ENCODE peak calls at places on chromosomes 13 and 19, in ten cellular contexts. F, Y, A, S, H, J, N, K, D and I are unnamed samples.

GRCh38 chr19:5339950-5340636 is 519 bp downstream of the PTPRS start:
- DNase-seq in S (peak), A (no peak), J (peak), N (no peak), D (no peak), K (peak), Y (no peak), H (no peak), F (no peak), I (no peak)

GRCh38 chr19:31166206-31166605 is 183.0 kb downstream of the TSHZ3 start:
- DNase-seq in K (no peak), A (no peak), Y (no peak), N (no peak), J (no peak), S (no peak), H (no peak), D (no peak), F (no peak), I (no peak)

GRCh38 chr13:45393941-45394570 is 24.1 kb downstream of the SLC25A30 start:
- DNase-seq in Y (no peak), H (no peak), S (peak), J (no peak), K (no peak), D (no peak), N (no peak), F (peak), A (peak), I (peak)

GRCh38 chr19:5646703-5647102 is 23.8 kb downstream of the SAFB start:
- DNase-seq in Y (no peak), D (no peak), S (no peak), J (no peak), K (no peak), N (no peak), A (no peak), F (no peak), H (no peak), I (no peak)

GRCh38 chr19:41933131-41933458 is 4.8 kb upstream of the ERFL start:
- DNase-seq in J (no peak), K (no peak), Y (no peak), F (no peak), N (no peak), S (no peak), D (no peak), H (no peak), A (no peak), I (no peak)

GRCh38 chr19:3855321-3855720 is 13.5 kb downstream of the ZFR2 start:
- DNase-seq in A (no peak), N (peak), Y (no peak), D (no peak), K (no peak), F (no peak), J (no peak), H (no peak), S (no peak), I (no peak)

GRCh38 chr19:42246143-42246868 is 3.9 kb upstream of the GSK3A start:
- DNase-seq in J (peak), S (peak), K (no peak), F (peak), H (peak), D (peak), N (peak), Y (no peak), A (peak), I (peak)

GRCh38 chr19:49362926-49363264 is 679 bp upstream of the TEAD2 start:
- DNase-seq in Y (no peak), K (no peak), F (peak), A (peak), N (peak), D (no peak), J (peak), S (no peak), H (no peak), I (no peak)

GRCh38 chr19:9885077-9885552 is 50.0 kb downstream of the PIN1 start:
- DNase-seq in A (peak), H (no peak), D (no peak), N (peak), S (no peak), K (no peak), F (peak), Y (no peak), J (no peak), I (peak)

GRCh38 chr19:46073268-46073922 is 32.6 kb upstream of the IGFL4 start:
- DNase-seq in H (no peak), A (no peak), D (no peak), S (no peak), J (no peak), F (no peak), K (no peak), N (no peak), Y (no peak), I (peak)

GRCh38 chr19:14519245-14519859 is 1.2 kb upstream of the DNAJB1 start:
- DNase-seq in D (no peak), Y (no peak), H (no peak), K (no peak), F (no peak), J (no peak), A (no peak), N (no peak), S (no peak), I (no peak)

GRCh38 chr13:28499579-28499978 is 4.7 kb upstream of the FLT1 start:
- DNase-seq in K (no peak), J (no peak), N (no peak), Y (peak), F (peak), S (no peak), A (no peak), D (no peak), H (no peak), I (peak)

GRCh38 chr19:15096223-15096622 is 11.0 kb upstream of the SYDE1 start:
- DNase-seq in N (no peak), H (no peak), S (no peak), F (no peak), K (no peak), A (no peak), D (no peak), Y (no peak), J (no peak), I (no peak)

GRCh38 chr19:44792286-44792685 is 14.6 kb downstream of the CBLC start:
- DNase-seq in D (no peak), A (no peak), S (no peak), F (no peak), H (no peak), J (no peak), K (no peak), N (no peak), Y (no peak), I (no peak)

GRCh38 chr13:70311175-70311574 is 202.9 kb upstream of the KLHL1 start:
- DNase-seq in F (no peak), Y (no peak), H (no peak), A (no peak), D (no peak), K (no peak), N (no peak), S (no peak), J (no peak), I (no peak)

DNA sequence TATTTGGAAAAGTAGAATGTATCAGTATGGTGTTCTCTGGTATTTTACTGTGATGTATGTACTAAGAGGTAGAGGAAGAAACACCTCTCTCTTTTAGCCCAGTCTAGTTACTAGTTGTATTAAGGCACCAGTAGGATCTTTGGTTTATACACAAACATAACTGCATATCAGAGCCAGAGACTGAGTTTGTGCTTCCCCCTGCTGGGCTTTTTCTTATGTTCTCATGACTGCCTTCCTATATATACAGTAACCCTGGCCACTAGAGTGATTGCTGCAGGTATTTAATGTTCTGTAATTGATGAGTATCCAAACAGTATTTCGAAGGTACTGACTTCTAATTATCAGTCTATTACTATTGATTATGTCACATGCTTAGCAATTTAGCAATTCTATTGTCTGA is 202.5 kb upstream of the KLHL1 start:
- DNase-seq in Y (no peak), J (no peak), H (no peak), S (no peak), K (no peak), F (no peak), A (no peak), D (no peak), N (peak), I (no peak)
- TF ChIP-seq CTCF in Y (no peak), J (peak), H (no peak), S (no peak), K (no peak), F (no peak), A (no peak), D (no peak), N (peak), I (no peak)

GRCh38 chr13:61833228-61833627 is 417.6 kb upstream of the PCDH20 start:
- DNase-seq in D (no peak), N (no peak), Y (no peak), S (no peak), A (no peak), K (no peak), H (no peak), F (no peak), J (no peak), I (no peak)

DNA sequence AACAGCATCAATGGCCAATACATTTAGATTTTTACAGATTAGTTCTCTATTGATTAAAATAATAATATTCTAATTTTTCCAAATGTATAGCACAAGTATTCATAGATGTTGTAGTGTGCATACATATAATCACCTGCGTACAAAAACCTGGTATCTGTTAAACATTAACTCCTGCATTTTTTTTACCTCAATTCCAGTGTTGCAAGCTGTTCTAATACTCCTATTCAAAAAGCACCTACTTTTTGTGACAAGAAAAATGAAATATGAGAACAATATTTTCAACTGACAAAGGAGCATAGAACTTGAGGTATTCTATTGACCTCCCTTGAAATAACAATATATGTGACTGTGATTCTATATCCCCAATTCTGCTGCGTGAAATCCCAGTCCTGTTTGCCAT is 422.9 kb upstream of the PCDH20 start:
- DNase-seq in N (no peak), J (no peak), F (no peak), A (no peak), D (no peak), Y (no peak), H (no peak), S (no peak), K (no peak), I (no peak)
- TF ChIP-seq CTCF in N (no peak), J (no peak), F (no peak), A (no peak), D (no peak), Y (no peak), H (no peak), S (no peak), K (no peak), I (no peak)

DNA sequence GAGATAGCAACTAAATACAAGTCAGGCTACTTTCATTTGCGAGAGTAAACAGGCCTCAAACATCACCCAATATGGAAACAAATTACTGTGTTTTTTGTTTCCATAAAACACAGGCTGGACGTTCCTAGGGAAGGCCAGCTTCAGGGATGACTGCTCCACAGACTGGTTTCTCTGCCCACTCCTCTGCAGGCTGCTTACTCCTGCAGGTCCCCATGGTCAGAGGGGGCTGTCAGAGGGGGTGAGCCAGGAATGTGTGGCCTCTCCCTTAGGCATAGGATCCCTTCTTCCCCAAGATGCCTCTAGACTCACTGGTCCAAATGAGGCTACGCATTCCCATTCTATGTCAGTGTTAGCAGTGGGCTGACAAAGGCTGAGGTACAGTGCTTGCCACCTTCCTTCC is 229.9 kb downstream of the LHFPL6 start:
- DNase-seq in F (no peak), S (no peak), K (no peak), J (no peak), A (no peak), N (no peak), H (no peak), Y (no peak), D (no peak), I (no peak)
- TF ChIP-seq CTCF in F (no peak), S (no peak), K (no peak), J (no peak), A (no peak), N (no peak), H (no peak), Y (no peak), D (no peak), I (no peak)

DNA sequence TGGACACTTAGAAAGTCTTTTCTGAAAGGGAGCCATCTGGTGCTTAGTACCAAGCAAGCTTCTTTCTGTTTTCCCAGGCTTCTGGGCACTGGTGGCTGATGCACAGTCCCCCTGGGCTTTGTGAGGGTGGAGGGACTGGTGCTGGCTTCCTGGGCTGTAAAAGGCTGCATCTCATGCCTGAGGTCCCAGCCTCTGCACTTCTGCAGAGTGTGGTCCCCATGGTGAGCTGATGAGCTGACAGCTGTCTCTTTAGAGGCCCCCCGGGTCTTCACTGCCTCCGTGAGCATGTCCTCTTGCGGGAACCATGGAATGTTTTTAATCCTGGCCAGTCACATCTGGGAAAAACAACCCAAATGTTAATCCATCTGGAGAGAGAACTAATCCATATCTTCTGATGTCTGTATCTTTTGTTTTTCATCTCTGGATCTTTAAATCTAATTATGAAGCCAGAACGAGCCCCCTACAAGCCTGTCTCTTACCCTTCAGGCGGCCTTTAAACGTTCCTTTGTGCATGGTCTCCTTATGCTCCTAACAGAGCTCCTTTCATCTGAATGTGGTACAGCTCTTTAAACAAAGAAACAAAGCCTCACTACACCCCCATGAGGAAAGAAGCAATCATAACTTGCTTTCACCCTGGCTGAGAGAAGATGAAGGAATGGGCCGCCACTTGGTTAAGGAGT is 40.4 kb downstream of the OLFM4 start:
- DNase-seq in H (no peak), S (no peak), A (no peak), F (no peak), D (no peak), N (no peak), J (no peak), Y (no peak), K (no peak), I (no peak)
- TF ChIP-seq CTCF in H (no peak), S (no peak), A (no peak), F (no peak), D (no peak), N (no peak), J (no peak), Y (peak), K (no peak), I (no peak)

DNA sequence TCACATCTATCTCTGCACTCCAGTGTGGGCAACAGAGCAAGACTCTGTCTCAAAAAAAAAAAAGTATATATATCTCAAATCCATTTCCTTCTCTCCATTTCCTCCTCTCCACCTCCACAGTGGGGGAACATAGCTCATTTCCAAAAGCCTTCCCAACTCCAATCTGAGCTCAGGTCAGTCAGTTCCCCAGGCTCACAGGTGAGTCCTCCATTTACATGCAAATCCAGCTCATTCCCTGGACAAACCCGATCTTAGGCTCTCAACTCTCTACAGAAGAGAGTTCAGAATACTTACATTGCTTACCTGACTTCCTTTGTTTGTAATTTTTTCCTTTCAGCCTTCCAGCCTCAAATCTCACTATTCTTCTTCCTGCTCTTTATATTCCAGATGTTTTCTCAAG is 518.3 kb downstream of the GPC6 start:
- DNase-seq in Y (no peak), N (no peak), S (no peak), A (no peak), H (no peak), F (no peak), J (no peak), D (no peak), K (no peak), I (no peak)
- TF ChIP-seq CTCF in Y (no peak), N (no peak), S (no peak), A (no peak), H (no peak), F (no peak), J (no peak), D (no peak), K (no peak), I (no peak)

DNA sequence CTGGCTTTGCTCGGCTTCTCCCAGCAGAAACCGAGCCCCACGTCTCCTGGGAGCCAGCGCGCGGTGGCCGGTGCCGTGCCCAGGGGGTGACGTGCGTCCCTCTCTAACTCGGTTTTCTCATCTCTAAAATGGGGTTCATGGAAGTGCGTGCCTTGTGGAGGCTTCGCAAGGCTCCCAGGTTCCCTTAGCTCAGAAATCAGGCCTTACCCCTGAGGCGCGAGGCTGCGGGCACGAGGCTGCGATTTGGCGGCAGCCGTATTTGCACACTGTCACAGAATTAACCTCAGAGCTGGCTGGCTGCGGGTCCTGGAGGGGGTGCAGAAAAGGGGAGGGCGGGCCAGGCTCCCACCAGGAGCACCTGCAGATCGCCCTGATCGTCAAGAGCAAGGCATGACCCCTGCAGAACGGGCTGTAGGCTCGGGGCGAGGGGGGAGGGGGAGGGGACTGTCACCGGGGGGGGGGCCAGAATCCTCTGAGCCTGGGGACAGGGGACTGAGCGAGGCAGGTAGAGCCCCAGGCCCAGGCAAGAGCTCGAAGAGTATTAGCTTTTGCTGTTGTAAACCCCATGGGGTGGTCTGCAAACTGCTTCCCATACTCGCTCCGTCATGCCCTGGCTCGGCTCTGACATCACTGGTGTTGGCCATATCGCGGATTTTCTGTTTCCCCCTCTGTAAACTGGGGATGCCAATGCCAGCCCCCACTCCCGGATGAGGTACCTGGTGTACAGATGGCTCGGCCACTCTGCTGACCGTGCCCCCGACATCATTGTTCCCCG is 62.2 kb downstream of the CCNE1 start:
- DNase-seq in K (no peak), J (no peak), S (no peak), A (no peak), H (no peak), D (no peak), Y (no peak), N (no peak), F (no peak), I (no peak)
- TF ChIP-seq CTCF in K (peak), J (no peak), S (no peak), A (no peak), H (no peak), D (no peak), Y (peak), N (no peak), F (no peak), I (peak)

GRCh38 chr19:16836115-16836905 is 7.1 kb downstream of the SIN3B start:
- DNase-seq in F (no peak), N (peak), J (peak), K (no peak), D (no peak), A (no peak), Y (no peak), H (no peak), S (no peak), I (no peak)
- TF ChIP-seq CTCF in F (no peak), N (peak), J (no peak), K (no peak), D (no peak), A (no peak), Y (peak), H (peak), S (peak), I (peak)

DNA sequence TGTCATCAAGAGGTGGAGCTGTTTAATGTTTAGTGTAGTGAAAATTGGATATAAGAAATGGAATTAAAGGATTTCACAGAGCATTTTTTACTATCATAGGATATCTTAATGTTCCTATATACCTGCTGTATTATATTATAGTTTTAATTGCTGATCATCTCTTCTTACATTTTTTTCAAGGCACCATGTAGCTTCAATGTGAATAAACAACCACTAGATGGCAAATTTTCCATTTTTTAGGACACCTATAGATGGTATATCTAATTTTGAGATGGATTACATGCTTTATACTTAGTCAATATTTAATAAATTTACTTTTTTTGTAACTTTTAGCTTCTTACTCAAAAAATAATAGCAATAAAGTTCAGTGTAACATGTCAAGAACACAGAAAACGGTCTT is 9.0 kb upstream of the ATXN8OS start:
- DNase-seq in N (no peak), Y (no peak), F (no peak), S (no peak), K (no peak), J (no peak), H (no peak), A (no peak), D (no peak), I (no peak)
- TF ChIP-seq CTCF in N (peak), Y (no peak), F (no peak), S (no peak), K (no peak), J (no peak), H (no peak), A (no peak), D (no peak), I (peak)

GRCh38 chr13:23960566-23961156 is 63.4 kb upstream of the C1QTNF9B start:
- DNase-seq in N (peak), H (no peak), J (no peak), D (no peak), A (no peak), S (no peak), K (no peak), F (peak), Y (no peak), I (peak)
- TF ChIP-seq CTCF in N (peak), H (peak), J (peak), D (no peak), A (peak), S (no peak), K (peak), F (peak), Y (peak), I (peak)